ENCODE peak calls at places on chromosomes 16 and 17, in six cellular contexts. One of them, this sample, is unnamed.

GRCh38 chr16:4505356-4506153 is 29.4 kb downstream of the HMOX2 start:
- DNase-seq in MCF 10A: no peak
- DNase-seq in AG09319: no peak
- DNase-seq in cardiac fibroblast: no peak
- DNase-seq in mesothelial cell of epicardium: no peak
- DNase-seq in H9: no peak
- DNase-seq in this sample: peak; percentile 38

GRCh38 chr17:35537569-35538209 is at the start of gene SLFN12L:
- DNase-seq in MCF 10A: no peak
- DNase-seq in AG09319: no peak
- DNase-seq in cardiac fibroblast: peak; percentile 10
- DNase-seq in mesothelial cell of epicardium: no peak
- DNase-seq in H9: no peak
- DNase-seq in this sample: no peak

GRCh38 chr17:4542003-4542725 is 13.0 kb downstream of the MYBBP1A start:
- DNase-seq in MCF 10A: no peak
- DNase-seq in AG09319: no peak
- DNase-seq in cardiac fibroblast: no peak
- DNase-seq in mesothelial cell of epicardium: no peak
- DNase-seq in H9: no peak
- DNase-seq in this sample: no peak

GRCh38 chr16:72172105-72173034 is at the start of gene PMFBP1:
- DNase-seq in MCF 10A: peak; percentile 45
- DNase-seq in AG09319: no peak
- DNase-seq in cardiac fibroblast: peak; percentile 98
- DNase-seq in mesothelial cell of epicardium: no peak
- DNase-seq in H9: no peak
- DNase-seq in this sample: no peak

GRCh38 chr17:40910441-40910841 is 25.4 kb upstream of the KRT20 start:
- DNase-seq in MCF 10A: peak; percentile 34
- DNase-seq in AG09319: peak; percentile 28
- DNase-seq in cardiac fibroblast: peak; percentile 48
- DNase-seq in mesothelial cell of epicardium: no peak
- DNase-seq in H9: no peak
- DNase-seq in this sample: no peak

GRCh38 chr17:27521281-27522027 is 65.2 kb downstream of the KSR1 start:
- DNase-seq in MCF 10A: no peak
- DNase-seq in AG09319: no peak
- DNase-seq in cardiac fibroblast: no peak
- DNase-seq in mesothelial cell of epicardium: no peak
- DNase-seq in H9: no peak
- DNase-seq in this sample: no peak

GRCh38 chr17:54435966-54436365 is 464.7 kb upstream of the TOM1L1 start:
- DNase-seq in MCF 10A: no peak
- DNase-seq in AG09319: no peak
- DNase-seq in cardiac fibroblast: no peak
- DNase-seq in mesothelial cell of epicardium: no peak
- DNase-seq in H9: peak; percentile 39
- DNase-seq in this sample: no peak

GRCh38 chr17:77598241-77598620 is 360.3 kb upstream of the TNRC6C start:
- DNase-seq in MCF 10A: no peak
- DNase-seq in AG09319: no peak
- DNase-seq in cardiac fibroblast: no peak
- DNase-seq in mesothelial cell of epicardium: no peak
- DNase-seq in H9: no peak
- DNase-seq in this sample: no peak

GRCh38 chr17:74063439-74063838 is 140.0 kb upstream of the RPL38 start:
- DNase-seq in MCF 10A: no peak
- DNase-seq in AG09319: no peak
- DNase-seq in cardiac fibroblast: no peak
- DNase-seq in mesothelial cell of epicardium: no peak
- DNase-seq in H9: no peak
- DNase-seq in this sample: no peak

GRCh38 chr17:6677158-6677831 is 25.7 kb downstream of the C17orf100 start:
- DNase-seq in MCF 10A: no peak
- DNase-seq in AG09319: no peak
- DNase-seq in cardiac fibroblast: peak; percentile 9
- DNase-seq in mesothelial cell of epicardium: no peak
- DNase-seq in H9: no peak
- DNase-seq in this sample: no peak

GRCh38 chr17:41956522-41956921 is 10.1 kb upstream of the CNP start:
- DNase-seq in MCF 10A: no peak
- DNase-seq in AG09319: no peak
- DNase-seq in cardiac fibroblast: no peak
- DNase-seq in mesothelial cell of epicardium: no peak
- DNase-seq in H9: no peak
- DNase-seq in this sample: no peak

GRCh38 chr17:77548967-77549366 is 408.2 kb downstream of the SEC14L1 start:
- DNase-seq in MCF 10A: no peak
- DNase-seq in AG09319: no peak
- DNase-seq in cardiac fibroblast: no peak
- DNase-seq in mesothelial cell of epicardium: no peak
- DNase-seq in H9: no peak
- DNase-seq in this sample: no peak

GRCh38 chr16:89324056-89325010 is 106.8 kb downstream of the ZNF778 start:
- DNase-seq in MCF 10A: no peak
- DNase-seq in AG09319: no peak
- DNase-seq in cardiac fibroblast: peak; percentile 96
- DNase-seq in mesothelial cell of epicardium: no peak
- DNase-seq in H9: no peak
- DNase-seq in this sample: no peak

GRCh38 chr17:83173997-83174858 is 94.8 kb downstream of the METRNL start:
- DNase-seq in MCF 10A: no peak
- DNase-seq in AG09319: peak; percentile 73
- DNase-seq in cardiac fibroblast: peak; percentile 42
- DNase-seq in mesothelial cell of epicardium: no peak
- DNase-seq in H9: peak; percentile 29
- DNase-seq in this sample: peak; percentile 6

GRCh38 chr16:88010343-88010970 is 59.2 kb downstream of the BANP start:
- DNase-seq in MCF 10A: no peak
- DNase-seq in AG09319: no peak
- DNase-seq in cardiac fibroblast: no peak
- DNase-seq in mesothelial cell of epicardium: no peak
- DNase-seq in H9: no peak
- DNase-seq in this sample: no peak

GRCh38 chr17:67434061-67434525 is 57.0 kb downstream of the PITPNC1 start:
- DNase-seq in MCF 10A: no peak
- DNase-seq in AG09319: no peak
- DNase-seq in cardiac fibroblast: peak; percentile 21
- DNase-seq in mesothelial cell of epicardium: no peak
- DNase-seq in H9: no peak
- DNase-seq in this sample: peak; percentile 57

GRCh38 chr16:82603784-82604411 is 22.9 kb upstream of the CDH13 start:
- DNase-seq in MCF 10A: peak; percentile 64
- DNase-seq in AG09319: no peak
- DNase-seq in cardiac fibroblast: peak; percentile 72
- DNase-seq in mesothelial cell of epicardium: no peak
- DNase-seq in H9: peak; percentile 78
- DNase-seq in this sample: no peak
- TF ChIP-seq CTCF in MCF 10A: peak; percentile 59
- TF ChIP-seq CTCF in AG09319: peak; percentile 74
- TF ChIP-seq CTCF in cardiac fibroblast: peak; percentile 75
- TF ChIP-seq CTCF in mesothelial cell of epicardium: no peak
- TF ChIP-seq CTCF in H9: peak; percentile 76
- TF ChIP-seq CTCF in this sample: no peak

GRCh38 chr16:2016407-2016922 is 3.1 kb upstream of the NPW start:
- DNase-seq in MCF 10A: no peak
- DNase-seq in AG09319: no peak
- DNase-seq in cardiac fibroblast: no peak
- DNase-seq in mesothelial cell of epicardium: no peak
- DNase-seq in H9: no peak
- DNase-seq in this sample: no peak
- TF ChIP-seq CTCF in MCF 10A: peak; percentile 39
- TF ChIP-seq CTCF in AG09319: peak; percentile 46
- TF ChIP-seq CTCF in cardiac fibroblast: peak; percentile 47
- TF ChIP-seq CTCF in mesothelial cell of epicardium: peak; percentile 22
- TF ChIP-seq CTCF in H9: peak; percentile 78
- TF ChIP-seq CTCF in this sample: no peak

DNA sequence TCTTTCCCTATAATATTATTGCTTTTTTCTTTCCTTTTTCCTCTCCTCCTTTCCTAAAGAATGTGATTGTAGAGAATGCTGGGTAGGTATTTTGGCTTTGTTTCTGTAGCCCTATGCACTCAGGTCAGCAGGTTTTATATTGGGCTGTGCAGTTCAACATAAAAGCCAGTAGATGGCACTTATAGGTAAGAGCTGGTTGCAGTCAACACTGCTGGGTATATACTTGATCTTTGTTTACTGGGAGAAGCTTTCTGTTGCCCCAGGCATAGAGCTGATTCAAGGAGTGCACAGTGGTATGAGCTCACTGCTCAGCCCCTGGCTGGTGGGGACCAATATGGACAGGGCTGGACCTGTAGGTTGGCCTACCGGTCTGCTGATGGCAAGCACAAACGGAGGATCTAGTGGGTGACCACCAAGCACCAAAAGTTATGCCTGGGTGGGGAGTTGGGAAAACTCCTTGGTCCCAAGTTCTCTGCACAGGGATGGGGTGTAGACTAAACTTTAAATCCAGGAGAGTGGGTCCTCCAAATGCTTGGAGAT is 378.9 kb downstream of the PMP22 start:
- DNase-seq in MCF 10A: peak; percentile 18
- DNase-seq in AG09319: no peak
- DNase-seq in cardiac fibroblast: peak; percentile 35
- DNase-seq in mesothelial cell of epicardium: no peak
- DNase-seq in H9: peak; percentile 50
- DNase-seq in this sample: no peak
- TF ChIP-seq CTCF in MCF 10A: no peak
- TF ChIP-seq CTCF in AG09319: peak; percentile 26
- TF ChIP-seq CTCF in cardiac fibroblast: peak; percentile 41
- TF ChIP-seq CTCF in mesothelial cell of epicardium: no peak
- TF ChIP-seq CTCF in H9: peak; percentile 71
- TF ChIP-seq CTCF in this sample: no peak

GRCh38 chr17:33292184-33292980 is 713 bp downstream of the ASIC2 start:
- DNase-seq in MCF 10A: no peak
- DNase-seq in AG09319: no peak
- DNase-seq in cardiac fibroblast: peak; percentile 27
- DNase-seq in mesothelial cell of epicardium: no peak
- DNase-seq in H9: peak; percentile 77
- DNase-seq in this sample: no peak
- TF ChIP-seq CTCF in MCF 10A: peak; percentile 18
- TF ChIP-seq CTCF in AG09319: no peak
- TF ChIP-seq CTCF in cardiac fibroblast: peak; percentile 7
- TF ChIP-seq CTCF in mesothelial cell of epicardium: peak; percentile 46
- TF ChIP-seq CTCF in H9: peak; percentile 74
- TF ChIP-seq CTCF in this sample: no peak